ENCODE peak calls at places on chromosomes 16 and 17, in eight cellular contexts. One of them, this sample, is unnamed.

GRCh38 chr17:10681866-10682446 is 15.4 kb downstream of the SCO1 start:
- DNase-seq in activated effector memory CD4-positive, alpha-beta T cell treated with Interleukin-2 at 50 U/mL for 16 hours: no peak
- DNase-seq in NCI-H446: no peak
- DNase-seq in T-helper 17 cell: no peak
- DNase-seq in HEK293T: no peak
- DNase-seq in GM12891: no peak
- DNase-seq in GM20000: no peak
- DNase-seq in neural crest cell: no peak
- DNase-seq in this sample: no peak

GRCh38 chr16:17365591-17366298 is 105.0 kb downstream of the XYLT1 start:
- DNase-seq in T-helper 17 cell: no peak
- DNase-seq in NCI-H446: no peak
- DNase-seq in GM20000: no peak
- DNase-seq in neural crest cell: no peak
- DNase-seq in HEK293T: no peak
- DNase-seq in activated effector memory CD4-positive, alpha-beta T cell treated with Interleukin-2 at 50 U/mL for 16 hours: no peak
- DNase-seq in GM12891: no peak
- DNase-seq in this sample: no peak

GRCh38 chr17:65533855-65534457 is 27.5 kb downstream of the AXIN2 start:
- DNase-seq in neural crest cell: no peak
- DNase-seq in activated effector memory CD4-positive, alpha-beta T cell treated with Interleukin-2 at 50 U/mL for 16 hours: no peak
- DNase-seq in GM12891: no peak
- DNase-seq in T-helper 17 cell: no peak
- DNase-seq in NCI-H446: no peak
- DNase-seq in HEK293T: no peak
- DNase-seq in GM20000: no peak
- DNase-seq in this sample: no peak

GRCh38 chr17:80905586-80906230 is 85.9 kb upstream of the CHMP6 start:
- DNase-seq in NCI-H446: no peak
- DNase-seq in neural crest cell: no peak
- DNase-seq in T-helper 17 cell: no peak
- DNase-seq in HEK293T: no peak
- DNase-seq in GM20000: no peak
- DNase-seq in GM12891: no peak
- DNase-seq in activated effector memory CD4-positive, alpha-beta T cell treated with Interleukin-2 at 50 U/mL for 16 hours: no peak
- DNase-seq in this sample: no peak

GRCh38 chr16:4548124-4548523 is 8.0 kb upstream of the C16orf96 start:
- DNase-seq in GM20000: no peak
- DNase-seq in neural crest cell: no peak
- DNase-seq in T-helper 17 cell: no peak
- DNase-seq in GM12891: no peak
- DNase-seq in HEK293T: no peak
- DNase-seq in activated effector memory CD4-positive, alpha-beta T cell treated with Interleukin-2 at 50 U/mL for 16 hours: no peak
- DNase-seq in NCI-H446: no peak
- DNase-seq in this sample: no peak

GRCh38 chr17:82603981-82604448 is 44.2 kb downstream of the WDR45B start:
- DNase-seq in NCI-H446: no peak
- DNase-seq in GM12891: no peak
- DNase-seq in GM20000: peak
- DNase-seq in T-helper 17 cell: no peak
- DNase-seq in activated effector memory CD4-positive, alpha-beta T cell treated with Interleukin-2 at 50 U/mL for 16 hours: no peak
- DNase-seq in neural crest cell: no peak
- DNase-seq in HEK293T: no peak
- DNase-seq in this sample: peak

GRCh38 chr16:70250748-70251650 is 741 bp downstream of the EXOSC6 start:
- DNase-seq in GM20000: peak
- DNase-seq in GM12891: peak
- DNase-seq in T-helper 17 cell: peak
- DNase-seq in HEK293T: peak
- DNase-seq in NCI-H446: no peak
- DNase-seq in activated effector memory CD4-positive, alpha-beta T cell treated with Interleukin-2 at 50 U/mL for 16 hours: no peak
- DNase-seq in neural crest cell: peak
- DNase-seq in this sample: peak

GRCh38 chr17:35160354-35161201 is 13.0 kb downstream of the UNC45B start:
- DNase-seq in activated effector memory CD4-positive, alpha-beta T cell treated with Interleukin-2 at 50 U/mL for 16 hours: no peak
- DNase-seq in HEK293T: no peak
- DNase-seq in GM20000: no peak
- DNase-seq in GM12891: no peak
- DNase-seq in neural crest cell: no peak
- DNase-seq in T-helper 17 cell: no peak
- DNase-seq in NCI-H446: no peak
- DNase-seq in this sample: no peak

GRCh38 chr16:85994492-85995433 is 95.8 kb downstream of the IRF8 start:
- DNase-seq in GM20000: no peak
- DNase-seq in GM12891: no peak
- DNase-seq in HEK293T: no peak
- DNase-seq in T-helper 17 cell: no peak
- DNase-seq in activated effector memory CD4-positive, alpha-beta T cell treated with Interleukin-2 at 50 U/mL for 16 hours: no peak
- DNase-seq in neural crest cell: no peak
- DNase-seq in NCI-H446: no peak
- DNase-seq in this sample: no peak

GRCh38 chr17:42989726-42990652 is 8.2 kb upstream of the RPL27 start:
- DNase-seq in HEK293T: no peak
- DNase-seq in GM20000: no peak
- DNase-seq in GM12891: no peak
- DNase-seq in T-helper 17 cell: no peak
- DNase-seq in neural crest cell: no peak
- DNase-seq in NCI-H446: no peak
- DNase-seq in activated effector memory CD4-positive, alpha-beta T cell treated with Interleukin-2 at 50 U/mL for 16 hours: no peak
- DNase-seq in this sample: no peak

GRCh38 chr17:47941998-47942490 is 673 bp downstream of the PNPO start:
- DNase-seq in neural crest cell: no peak
- DNase-seq in HEK293T: no peak
- DNase-seq in GM12891: no peak
- DNase-seq in NCI-H446: no peak
- DNase-seq in T-helper 17 cell: no peak
- DNase-seq in GM20000: no peak
- DNase-seq in activated effector memory CD4-positive, alpha-beta T cell treated with Interleukin-2 at 50 U/mL for 16 hours: no peak
- DNase-seq in this sample: no peak

GRCh38 chr17:40281663-40282062 is 6.0 kb upstream of the CDC6 start:
- DNase-seq in GM20000: no peak
- DNase-seq in HEK293T: no peak
- DNase-seq in activated effector memory CD4-positive, alpha-beta T cell treated with Interleukin-2 at 50 U/mL for 16 hours: no peak
- DNase-seq in T-helper 17 cell: no peak
- DNase-seq in neural crest cell: no peak
- DNase-seq in NCI-H446: no peak
- DNase-seq in GM12891: no peak
- DNase-seq in this sample: no peak

GRCh38 chr16:55502801-55503366 is 6.0 kb upstream of the LPCAT2 start:
- DNase-seq in neural crest cell: peak
- DNase-seq in NCI-H446: peak
- DNase-seq in GM20000: no peak
- DNase-seq in HEK293T: no peak
- DNase-seq in GM12891: no peak
- DNase-seq in T-helper 17 cell: no peak
- DNase-seq in activated effector memory CD4-positive, alpha-beta T cell treated with Interleukin-2 at 50 U/mL for 16 hours: no peak
- DNase-seq in this sample: no peak

GRCh38 chr17:77299256-77300015 is 158.7 kb downstream of the SEC14L1 start:
- DNase-seq in neural crest cell: no peak
- DNase-seq in HEK293T: no peak
- DNase-seq in T-helper 17 cell: no peak
- DNase-seq in activated effector memory CD4-positive, alpha-beta T cell treated with Interleukin-2 at 50 U/mL for 16 hours: no peak
- DNase-seq in GM20000: no peak
- DNase-seq in GM12891: no peak
- DNase-seq in NCI-H446: no peak
- DNase-seq in this sample: no peak

GRCh38 chr17:29572691-29573557 is 4.4 kb downstream of the TP53I13 start:
- DNase-seq in activated effector memory CD4-positive, alpha-beta T cell treated with Interleukin-2 at 50 U/mL for 16 hours: peak
- DNase-seq in HEK293T: no peak
- DNase-seq in NCI-H446: no peak
- DNase-seq in neural crest cell: peak
- DNase-seq in GM20000: peak
- DNase-seq in GM12891: peak
- DNase-seq in T-helper 17 cell: peak
- DNase-seq in this sample: peak

GRCh38 chr16:24609740-24610420 is 70.5 kb downstream of the RBBP6 start:
- DNase-seq in GM20000: no peak
- DNase-seq in T-helper 17 cell: no peak
- DNase-seq in GM12891: peak
- DNase-seq in NCI-H446: peak
- DNase-seq in neural crest cell: peak
- DNase-seq in HEK293T: peak
- DNase-seq in activated effector memory CD4-positive, alpha-beta T cell treated with Interleukin-2 at 50 U/mL for 16 hours: no peak
- DNase-seq in this sample: no peak

GRCh38 chr17:76240461-76241204 is at the start of gene RNF157:
- DNase-seq in neural crest cell: peak
- DNase-seq in T-helper 17 cell: peak
- DNase-seq in activated effector memory CD4-positive, alpha-beta T cell treated with Interleukin-2 at 50 U/mL for 16 hours: peak
- DNase-seq in NCI-H446: peak
- DNase-seq in GM12891: peak
- DNase-seq in GM20000: peak
- DNase-seq in HEK293T: peak
- DNase-seq in this sample: peak